ENCODE peak calls at places on chromosomes 13 and 19, in seven cellular contexts. N, I, E, W, H, X and Q are unnamed samples.

GRCh38 chr13:110877737-110878136 is 37.1 kb downstream of the ANKRD10 start:
- DNase-seq in N (no peak), E (no peak), I (no peak), X (no peak), W (no peak), H (no peak), Q (no peak)

GRCh38 chr13:102117175-102117830 is 284.5 kb downstream of the FGF14 start:
- DNase-seq in X (no peak), I (no peak), E (no peak), H (no peak), N (no peak), W (no peak), Q (no peak)

GRCh38 chr19:8251025-8251472 is 41.9 kb downstream of the CERS4 start:
- DNase-seq in W (peak), N (no peak), I (no peak), H (no peak), E (peak), X (peak), Q (no peak)

GRCh38 chr19:16814526-16815100 is 14.6 kb upstream of the SIN3B start:
- DNase-seq in X (no peak), N (no peak), E (no peak), H (no peak), I (no peak), W (no peak), Q (no peak)

GRCh38 chr19:14058182-14059092 is 3.4 kb downstream of the PALM3 start:
- DNase-seq in H (no peak), X (no peak), E (no peak), N (no peak), I (no peak), W (no peak), Q (no peak)

GRCh38 chr13:30830638-30830965 is 75.5 kb upstream of the MEDAG start:
- DNase-seq in N (no peak), H (no peak), X (no peak), E (no peak), W (no peak), I (no peak), Q (no peak)

GRCh38 chr13:34044660-34045080 is 226.7 kb downstream of the RFC3 start:
- DNase-seq in H (peak), N (peak), I (no peak), X (no peak), W (no peak), E (no peak), Q (peak)

GRCh38 chr19:56837892-56838679 is 2.4 kb downstream of the PEG3 start:
- DNase-seq in E (peak), I (peak), W (peak), X (peak), N (no peak), H (no peak), Q (no peak)

GRCh38 chr13:27358420-27358819 is 66.0 kb upstream of the GTF3A start:
- DNase-seq in N (no peak), I (no peak), X (no peak), H (no peak), E (no peak), W (no peak), Q (no peak)

GRCh38 chr19:17246681-17247425 is 1.1 kb upstream of the NR2F6 start:
- DNase-seq in W (no peak), X (no peak), E (no peak), N (no peak), I (peak), H (no peak), Q (no peak)